ENCODE peak calls at places on chromosomes 3 and 15, in seven cellular contexts. One of them, this sample, is unnamed.

GRCh38 chr3:167346171-167346570 is 33.9 kb downstream of the ZBBX start:
- DNase-seq in neural crest cell: no peak
- DNase-seq in cardiac muscle cell: no peak
- DNase-seq in activated CD4-positive, CD25-positive, alpha-beta regulatory T cell: no peak
- DNase-seq in cerebellar cortex: no peak
- DNase-seq in pons: no peak
- DNase-seq in NCI-H2171 treated with DMSO at 0.1 percent for 48 hours: no peak
- DNase-seq in this sample: no peak

GRCh38 chr3:157136647-157137387 is 23.1 kb downstream of the CCNL1 start:
- DNase-seq in neural crest cell: no peak
- DNase-seq in cardiac muscle cell: no peak
- DNase-seq in activated CD4-positive, CD25-positive, alpha-beta regulatory T cell: no peak
- DNase-seq in cerebellar cortex: no peak
- DNase-seq in pons: no peak
- DNase-seq in NCI-H2171 treated with DMSO at 0.1 percent for 48 hours: no peak
- DNase-seq in this sample: no peak

GRCh38 chr15:81294501-81294850 is 29.5 kb downstream of the STARD5 start:
- DNase-seq in neural crest cell: no peak
- DNase-seq in cardiac muscle cell: no peak
- DNase-seq in activated CD4-positive, CD25-positive, alpha-beta regulatory T cell: no peak
- DNase-seq in cerebellar cortex: no peak
- DNase-seq in pons: no peak
- DNase-seq in NCI-H2171 treated with DMSO at 0.1 percent for 48 hours: no peak
- DNase-seq in this sample: no peak

GRCh38 chr3:9552252-9552999 is 1.2 kb downstream of the LHFPL4 start:
- DNase-seq in neural crest cell: peak; percentile 66
- DNase-seq in cardiac muscle cell: peak; percentile 84
- DNase-seq in activated CD4-positive, CD25-positive, alpha-beta regulatory T cell: no peak
- DNase-seq in cerebellar cortex: no peak
- DNase-seq in pons: no peak
- DNase-seq in NCI-H2171 treated with DMSO at 0.1 percent for 48 hours: peak; percentile 6
- DNase-seq in this sample: no peak

GRCh38 chr15:100877551-100877950 is 2.1 kb upstream of the ALDH1A3 start:
- DNase-seq in neural crest cell: no peak
- DNase-seq in cardiac muscle cell: no peak
- DNase-seq in activated CD4-positive, CD25-positive, alpha-beta regulatory T cell: no peak
- DNase-seq in cerebellar cortex: no peak
- DNase-seq in pons: no peak
- DNase-seq in NCI-H2171 treated with DMSO at 0.1 percent for 48 hours: peak; percentile 95
- DNase-seq in this sample: no peak

GRCh38 chr3:40169983-40170382 is 139.5 kb upstream of the EIF1B start:
- DNase-seq in neural crest cell: no peak
- DNase-seq in cardiac muscle cell: no peak
- DNase-seq in activated CD4-positive, CD25-positive, alpha-beta regulatory T cell: no peak
- DNase-seq in cerebellar cortex: no peak
- DNase-seq in pons: no peak
- DNase-seq in NCI-H2171 treated with DMSO at 0.1 percent for 48 hours: no peak
- DNase-seq in this sample: no peak

GRCh38 chr3:37979798-37980476 is 10.6 kb upstream of the VILL start:
- DNase-seq in neural crest cell: no peak
- DNase-seq in cardiac muscle cell: no peak
- DNase-seq in activated CD4-positive, CD25-positive, alpha-beta regulatory T cell: no peak
- DNase-seq in cerebellar cortex: no peak
- DNase-seq in pons: no peak
- DNase-seq in NCI-H2171 treated with DMSO at 0.1 percent for 48 hours: no peak
- DNase-seq in this sample: no peak

GRCh38 chr3:109597438-109597837 is 260.1 kb upstream of the DPPA4 start:
- DNase-seq in neural crest cell: no peak
- DNase-seq in cardiac muscle cell: no peak
- DNase-seq in activated CD4-positive, CD25-positive, alpha-beta regulatory T cell: no peak
- DNase-seq in cerebellar cortex: no peak
- DNase-seq in pons: no peak
- DNase-seq in NCI-H2171 treated with DMSO at 0.1 percent for 48 hours: no peak
- DNase-seq in this sample: no peak

GRCh38 chr15:41513282-41514227 is at the start of gene LTK:
- DNase-seq in neural crest cell: peak; percentile 26
- DNase-seq in cardiac muscle cell: peak; percentile 74
- DNase-seq in activated CD4-positive, CD25-positive, alpha-beta regulatory T cell: no peak
- DNase-seq in cerebellar cortex: no peak
- DNase-seq in pons: no peak
- DNase-seq in NCI-H2171 treated with DMSO at 0.1 percent for 48 hours: no peak
- DNase-seq in this sample: no peak

This sample was measured in amniotic stem cell.